ENCODE peak calls at places on chromosome 1, in four cellular contexts. One of them, this sample, is unnamed.

GRCh38 chr1:201358596-201358995 is 18.9 kb downstream of the TNNT2 start:
- DNase-seq in nucleus accumbens: no peak
- DNase-seq in endothelial cell: no peak
- DNase-seq in non-pigmented ciliary epithelial cell: no peak
- DNase-seq in this sample: no peak

GRCh38 chr1:219837274-219837993 is 90.9 kb downstream of the SLC30A10 start:
- DNase-seq in nucleus accumbens: no peak
- DNase-seq in endothelial cell: peak
- DNase-seq in non-pigmented ciliary epithelial cell: peak
- DNase-seq in this sample: no peak

GRCh38 chr1:204544321-204544720 is 28.1 kb downstream of the MDM4 start:
- DNase-seq in nucleus accumbens: no peak
- DNase-seq in endothelial cell: no peak
- DNase-seq in non-pigmented ciliary epithelial cell: peak
- DNase-seq in this sample: no peak

GRCh38 chr1:172394167-172394751 is 26.2 kb upstream of the C1orf105 start:
- DNase-seq in nucleus accumbens: no peak
- DNase-seq in endothelial cell: no peak
- DNase-seq in non-pigmented ciliary epithelial cell: no peak
- DNase-seq in this sample: no peak

GRCh38 chr1:229411434-229412055 is 22.3 kb downstream of the ACTA1 start:
- DNase-seq in nucleus accumbens: peak
- DNase-seq in endothelial cell: no peak
- DNase-seq in non-pigmented ciliary epithelial cell: no peak
- DNase-seq in this sample: no peak

GRCh38 chr1:51610637-51611036 is 6.3 kb upstream of the OSBPL9 start:
- DNase-seq in nucleus accumbens: no peak
- DNase-seq in endothelial cell: no peak
- DNase-seq in non-pigmented ciliary epithelial cell: no peak
- DNase-seq in this sample: no peak

GRCh38 chr1:198778049-198778448 is 139.2 kb downstream of the PTPRC start:
- DNase-seq in nucleus accumbens: no peak
- DNase-seq in endothelial cell: no peak
- DNase-seq in non-pigmented ciliary epithelial cell: no peak
- DNase-seq in this sample: no peak

GRCh38 chr1:216416488-216416887 is 6.8 kb downstream of the USH2A start:
- DNase-seq in nucleus accumbens: no peak
- DNase-seq in endothelial cell: no peak
- DNase-seq in non-pigmented ciliary epithelial cell: no peak
- DNase-seq in this sample: no peak

GRCh38 chr1:10629091-10629815 is 154.5 kb downstream of the PEX14 start:
- DNase-seq in nucleus accumbens: no peak
- DNase-seq in endothelial cell: no peak
- DNase-seq in non-pigmented ciliary epithelial cell: no peak
- DNase-seq in this sample: no peak

GRCh38 chr1:231563253-231563652 is 34.8 kb downstream of the TSNAX start:
- DNase-seq in nucleus accumbens: no peak
- DNase-seq in endothelial cell: no peak
- DNase-seq in non-pigmented ciliary epithelial cell: no peak
- DNase-seq in this sample: no peak

GRCh38 chr1:43874716-43875115 is 58.9 kb upstream of the ARTN start:
- DNase-seq in nucleus accumbens: no peak
- DNase-seq in endothelial cell: no peak
- DNase-seq in non-pigmented ciliary epithelial cell: no peak
- DNase-seq in this sample: no peak

GRCh38 chr1:90723561-90724108 is 6.5 kb upstream of the BARHL2 start:
- DNase-seq in nucleus accumbens: no peak
- DNase-seq in endothelial cell: peak
- DNase-seq in non-pigmented ciliary epithelial cell: no peak
- DNase-seq in this sample: no peak

GRCh38 chr1:115655307-115655664 is 13.5 kb downstream of the VANGL1 start:
- DNase-seq in nucleus accumbens: no peak
- DNase-seq in endothelial cell: no peak
- DNase-seq in non-pigmented ciliary epithelial cell: no peak
- DNase-seq in this sample: no peak

GRCh38 chr1:35599411-35599810 is 26.3 kb downstream of the TFAP2E start:
- DNase-seq in nucleus accumbens: no peak
- DNase-seq in endothelial cell: no peak
- DNase-seq in non-pigmented ciliary epithelial cell: no peak
- DNase-seq in this sample: no peak

GRCh38 chr1:90721210-90722194 is 4.4 kb upstream of the BARHL2 start:
- DNase-seq in nucleus accumbens: no peak
- DNase-seq in endothelial cell: peak
- DNase-seq in non-pigmented ciliary epithelial cell: no peak
- DNase-seq in this sample: no peak

GRCh38 chr1:58982259-58982998 is 198.6 kb upstream of the JUN start:
- DNase-seq in nucleus accumbens: no peak
- DNase-seq in endothelial cell: no peak
- DNase-seq in non-pigmented ciliary epithelial cell: no peak
- DNase-seq in this sample: no peak

GRCh38 chr1:227939791-227940771 is 7.7 kb downstream of the WNT9A start:
- DNase-seq in nucleus accumbens: no peak
- DNase-seq in endothelial cell: no peak
- DNase-seq in non-pigmented ciliary epithelial cell: no peak
- DNase-seq in this sample: no peak

GRCh38 chr1:155134858-155135415 is 715 bp upstream of the SLC50A1 start:
- DNase-seq in nucleus accumbens: peak
- DNase-seq in endothelial cell: peak
- DNase-seq in non-pigmented ciliary epithelial cell: peak
- DNase-seq in this sample: peak

GRCh38 chr1:163781146-163781545 is 459.4 kb downstream of the NUF2 start:
- DNase-seq in nucleus accumbens: no peak
- DNase-seq in endothelial cell: no peak
- DNase-seq in non-pigmented ciliary epithelial cell: no peak
- DNase-seq in this sample: no peak

GRCh38 chr1:203500279-203500678 is 6.3 kb downstream of the OPTC start:
- DNase-seq in nucleus accumbens: no peak
- DNase-seq in endothelial cell: no peak
- DNase-seq in non-pigmented ciliary epithelial cell: no peak
- DNase-seq in this sample: no peak

GRCh38 chr1:37940299-37940947 is 6.4 kb downstream of the INPP5B start:
- DNase-seq in nucleus accumbens: no peak
- DNase-seq in endothelial cell: no peak
- DNase-seq in non-pigmented ciliary epithelial cell: no peak
- DNase-seq in this sample: no peak

GRCh38 chr1:5826601-5827000 is 165.6 kb downstream of the NPHP4 start:
- DNase-seq in nucleus accumbens: no peak
- DNase-seq in endothelial cell: no peak
- DNase-seq in non-pigmented ciliary epithelial cell: no peak
- DNase-seq in this sample: no peak

GRCh38 chr1:110055493-110056283 is 14.8 kb downstream of the ALX3 start:
- DNase-seq in nucleus accumbens: no peak
- DNase-seq in endothelial cell: no peak
- DNase-seq in non-pigmented ciliary epithelial cell: peak
- DNase-seq in this sample: no peak

GRCh38 chr1:160954158-160955104 is at the start of gene ITLN2:
- DNase-seq in nucleus accumbens: no peak
- DNase-seq in endothelial cell: no peak
- DNase-seq in non-pigmented ciliary epithelial cell: no peak
- DNase-seq in this sample: no peak

GRCh38 chr1:154534263-154534844 is 24.1 kb downstream of the UBE2Q1 start:
- DNase-seq in nucleus accumbens: no peak
- DNase-seq in endothelial cell: peak
- DNase-seq in non-pigmented ciliary epithelial cell: no peak
- DNase-seq in this sample: no peak

GRCh38 chr1:5751833-5752714 is 240.2 kb downstream of the NPHP4 start:
- DNase-seq in nucleus accumbens: no peak
- DNase-seq in endothelial cell: no peak
- DNase-seq in non-pigmented ciliary epithelial cell: no peak
- DNase-seq in this sample: no peak

GRCh38 chr1:226402615-226403521 is 5.0 kb downstream of the PARP1 start:
- DNase-seq in nucleus accumbens: peak
- DNase-seq in endothelial cell: no peak
- DNase-seq in non-pigmented ciliary epithelial cell: no peak
- DNase-seq in this sample: peak

GRCh38 chr1:201076036-201076435 is 36.2 kb downstream of the CACNA1S start:
- DNase-seq in nucleus accumbens: no peak
- DNase-seq in endothelial cell: no peak
- DNase-seq in non-pigmented ciliary epithelial cell: no peak
- DNase-seq in this sample: no peak

GRCh38 chr1:36803870-36804560 is 230.3 kb downstream of the GRIK3 start:
- DNase-seq in nucleus accumbens: no peak
- DNase-seq in endothelial cell: no peak
- DNase-seq in non-pigmented ciliary epithelial cell: no peak
- DNase-seq in this sample: no peak

GRCh38 chr1:160522136-160522535 is 919 bp downstream of the SLAMF6 start:
- DNase-seq in nucleus accumbens: no peak
- DNase-seq in endothelial cell: no peak
- DNase-seq in non-pigmented ciliary epithelial cell: no peak
- DNase-seq in this sample: no peak

GRCh38 chr1:154263465-154264332 is 8.7 kb upstream of the HAX1 start:
- DNase-seq in nucleus accumbens: no peak
- DNase-seq in endothelial cell: no peak
- DNase-seq in non-pigmented ciliary epithelial cell: no peak
- DNase-seq in this sample: no peak

GRCh38 chr1:172135923-172136610 is 284.4 kb upstream of the C1orf105 start:
- DNase-seq in nucleus accumbens: no peak
- DNase-seq in endothelial cell: no peak
- DNase-seq in non-pigmented ciliary epithelial cell: peak
- DNase-seq in this sample: no peak

GRCh38 chr1:913491-914252 is 10.1 kb upstream of the SAMD11 start:
- DNase-seq in nucleus accumbens: no peak
- DNase-seq in endothelial cell: peak
- DNase-seq in non-pigmented ciliary epithelial cell: no peak
- DNase-seq in this sample: no peak

GRCh38 chr1:247077768-247078314 is 770 bp downstream of the ZNF670 start:
- DNase-seq in nucleus accumbens: no peak
- DNase-seq in endothelial cell: no peak
- DNase-seq in non-pigmented ciliary epithelial cell: no peak
- DNase-seq in this sample: no peak

GRCh38 chr1:16267690-16268180 is 30.8 kb upstream of the CPLANE2 start:
- DNase-seq in nucleus accumbens: no peak
- DNase-seq in endothelial cell: no peak
- DNase-seq in non-pigmented ciliary epithelial cell: no peak
- DNase-seq in this sample: no peak

GRCh38 chr1:58652351-58653184 is 47.3 kb downstream of the MYSM1 start:
- DNase-seq in nucleus accumbens: peak
- DNase-seq in endothelial cell: peak
- DNase-seq in non-pigmented ciliary epithelial cell: peak
- DNase-seq in this sample: peak